ENCODE peak calls at places on chromosome 1, in four cellular contexts. I is left cardiac atrium; N is epithelial cell of prostate; O is activated CD4-positive, alpha-beta T cell treated with anti-CD3 and anti-CD28 coated beads, Interleukin-2, amount 50 U/mL, for 48 hours. L is an unnamed sample.

GRCh38 chr1:186519981-186520380 is 59.1 kb upstream of the PDC start:
- DNase-seq in I (no peak), N (no peak), O (no peak), L (no peak)

GRCh38 chr1:39110882-39111281 is 84.7 kb downstream of the NDUFS5 start:
- DNase-seq in I (no peak), N (no peak), O (no peak), L (no peak)

GRCh38 chr1:209863766-209864485 is 36.2 kb downstream of the UTP25 start:
- DNase-seq in I (no peak), N (no peak), O (no peak), L (no peak)

GRCh38 chr1:48853006-48853405 is 76.3 kb upstream of the BEND5 start:
- DNase-seq in I (no peak), N (peak), O (no peak), L (peak)

GRCh38 chr1:29122987-29123870 is 474 bp downstream of the TMEM200B start:
- DNase-seq in I (peak), N (no peak), O (peak), L (peak)

GRCh38 chr1:204323887-204324286 is 35.8 kb downstream of the PLEKHA6 start:
- DNase-seq in I (no peak), N (peak), O (peak), L (peak)

GRCh38 chr1:233490488-233490887 is 123.4 kb upstream of the KCNK1 start:
- DNase-seq in I (no peak), N (no peak), O (no peak), L (no peak)

GRCh38 chr1:24070821-24071393 is 41.0 kb downstream of the MYOM3 start:
- DNase-seq in I (peak), N (no peak), O (peak), L (peak)

GRCh38 chr1:79079770-79080169 is 73.2 kb upstream of the ADGRL4 start:
- DNase-seq in I (peak), N (peak), O (no peak), L (peak)